ENCODE peak calls at places on chromosomes 2 and 18, in seven cellular contexts. One of them, this sample, is unnamed.

GRCh38 chr18:74947417-74947816 is 261.5 kb downstream of the PTGR3 start:
- DNase-seq in WTC11: peak
- DNase-seq in uterus: no peak
- DNase-seq in ovary: no peak
- DNase-seq in A549: no peak
- DNase-seq in AG04450: no peak
- DNase-seq in lung: no peak
- DNase-seq in this sample: no peak

GRCh38 chr2:240174496-240174895 is 34.0 kb upstream of the OTOS start:
- DNase-seq in WTC11: no peak
- DNase-seq in uterus: no peak
- DNase-seq in ovary: no peak
- DNase-seq in A549: no peak
- DNase-seq in AG04450: no peak
- DNase-seq in lung: no peak
- DNase-seq in this sample: no peak

GRCh38 chr2:28342081-28342967 is 50.3 kb upstream of the FOSL2 start:
- DNase-seq in WTC11: no peak
- DNase-seq in uterus: peak
- DNase-seq in ovary: peak
- DNase-seq in A549: peak
- DNase-seq in AG04450: peak
- DNase-seq in lung: peak
- DNase-seq in this sample: peak

GRCh38 chr2:96099861-96100798 is 16.2 kb downstream of the ADRA2B start:
- DNase-seq in WTC11: peak
- DNase-seq in uterus: peak
- DNase-seq in ovary: peak
- DNase-seq in A549: no peak
- DNase-seq in AG04450: no peak
- DNase-seq in lung: no peak
- DNase-seq in this sample: no peak

GRCh38 chr2:103525757-103526156 is 763.9 kb downstream of the TMEM182 start:
- DNase-seq in WTC11: no peak
- DNase-seq in uterus: no peak
- DNase-seq in ovary: no peak
- DNase-seq in A549: no peak
- DNase-seq in AG04450: no peak
- DNase-seq in lung: no peak
- DNase-seq in this sample: no peak

GRCh38 chr2:189092936-189093335 is 86.6 kb downstream of the COL5A2 start:
- DNase-seq in WTC11: no peak
- DNase-seq in uterus: peak
- DNase-seq in ovary: no peak
- DNase-seq in A549: no peak
- DNase-seq in AG04450: no peak
- DNase-seq in lung: no peak
- DNase-seq in this sample: peak

GRCh38 chr2:231196592-231196991 is 1.8 kb upstream of the ARMC9 start:
- DNase-seq in WTC11: no peak
- DNase-seq in uterus: no peak
- DNase-seq in ovary: no peak
- DNase-seq in A549: no peak
- DNase-seq in AG04450: no peak
- DNase-seq in lung: no peak
- DNase-seq in this sample: no peak

GRCh38 chr2:149094217-149095015 is 55.9 kb downstream of the LYPD6B start:
- DNase-seq in WTC11: no peak
- DNase-seq in uterus: no peak
- DNase-seq in ovary: no peak
- DNase-seq in A549: no peak
- DNase-seq in AG04450: no peak
- DNase-seq in lung: no peak
- DNase-seq in this sample: peak

GRCh38 chr18:61579581-61579980 is 246.4 kb downstream of the CDH20 start:
- DNase-seq in WTC11: no peak
- DNase-seq in uterus: no peak
- DNase-seq in ovary: no peak
- DNase-seq in A549: no peak
- DNase-seq in AG04450: no peak
- DNase-seq in lung: no peak
- DNase-seq in this sample: no peak

GRCh38 chr2:183001948-183002347 is 36.3 kb downstream of the NCKAP1 start:
- DNase-seq in WTC11: no peak
- DNase-seq in uterus: no peak
- DNase-seq in ovary: no peak
- DNase-seq in A549: no peak
- DNase-seq in AG04450: no peak
- DNase-seq in lung: no peak
- DNase-seq in this sample: no peak

GRCh38 chr18:79707239-79707638 is 27.6 kb downstream of the CTDP1 start:
- DNase-seq in WTC11: no peak
- DNase-seq in uterus: no peak
- DNase-seq in ovary: no peak
- DNase-seq in A549: no peak
- DNase-seq in AG04450: no peak
- DNase-seq in lung: no peak
- DNase-seq in this sample: no peak

GRCh38 chr2:11177871-11178598 is 22.8 kb downstream of the SLC66A3 start:
- DNase-seq in WTC11: no peak
- DNase-seq in uterus: no peak
- DNase-seq in ovary: no peak
- DNase-seq in A549: no peak
- DNase-seq in AG04450: no peak
- DNase-seq in lung: no peak
- DNase-seq in this sample: no peak

GRCh38 chr2:176527141-176527901 is 258.1 kb downstream of the MTX2 start:
- DNase-seq in WTC11: no peak
- DNase-seq in uterus: no peak
- DNase-seq in ovary: no peak
- DNase-seq in A549: no peak
- DNase-seq in AG04450: no peak
- DNase-seq in lung: no peak
- DNase-seq in this sample: no peak

GRCh38 chr18:62881509-62882016 is 166.2 kb downstream of the PHLPP1 start:
- DNase-seq in WTC11: no peak
- DNase-seq in uterus: no peak
- DNase-seq in ovary: no peak
- DNase-seq in A549: peak
- DNase-seq in AG04450: peak
- DNase-seq in lung: peak
- DNase-seq in this sample: peak

GRCh38 chr2:44801676-44802408 is 139.7 kb upstream of the SIX3 start:
- DNase-seq in WTC11: peak
- DNase-seq in uterus: no peak
- DNase-seq in ovary: no peak
- DNase-seq in A549: no peak
- DNase-seq in AG04450: no peak
- DNase-seq in lung: no peak
- DNase-seq in this sample: no peak

GRCh38 chr2:157107460-157107859 is 150.0 kb upstream of the GALNT5 start:
- DNase-seq in WTC11: no peak
- DNase-seq in uterus: no peak
- DNase-seq in ovary: no peak
- DNase-seq in A549: no peak
- DNase-seq in AG04450: no peak
- DNase-seq in lung: peak
- DNase-seq in this sample: no peak

DNA sequence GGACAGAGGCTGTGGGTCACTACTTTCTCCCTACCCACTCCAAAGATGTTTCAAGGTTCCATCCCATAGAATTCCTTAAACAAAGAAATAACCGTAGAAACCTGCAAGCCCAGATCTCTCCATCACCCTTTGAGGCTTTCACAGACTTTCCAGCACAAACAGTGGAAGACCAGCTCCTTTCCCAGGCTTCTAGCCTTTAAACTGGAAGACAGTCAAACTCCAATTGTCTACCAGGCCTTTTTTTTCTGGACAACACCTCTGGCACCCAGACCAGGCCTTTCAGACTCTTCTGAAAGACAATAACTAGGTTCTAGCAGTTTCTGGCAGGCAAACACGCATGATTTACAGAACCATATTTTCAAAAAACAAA is 107.0 kb upstream of the MSH2 start:
- DNase-seq in WTC11: no peak
- DNase-seq in uterus: peak
- DNase-seq in ovary: no peak
- DNase-seq in A549: no peak
- DNase-seq in AG04450: no peak
- DNase-seq in lung: no peak
- DNase-seq in this sample: no peak
- TF ChIP-seq CTCF in WTC11: no peak
- TF ChIP-seq CTCF in uterus: no peak
- TF ChIP-seq CTCF in ovary: no peak
- TF ChIP-seq CTCF in A549: no peak
- TF ChIP-seq CTCF in AG04450: no peak
- TF ChIP-seq CTCF in lung: no peak
- TF ChIP-seq CTCF in this sample: no peak

DNA sequence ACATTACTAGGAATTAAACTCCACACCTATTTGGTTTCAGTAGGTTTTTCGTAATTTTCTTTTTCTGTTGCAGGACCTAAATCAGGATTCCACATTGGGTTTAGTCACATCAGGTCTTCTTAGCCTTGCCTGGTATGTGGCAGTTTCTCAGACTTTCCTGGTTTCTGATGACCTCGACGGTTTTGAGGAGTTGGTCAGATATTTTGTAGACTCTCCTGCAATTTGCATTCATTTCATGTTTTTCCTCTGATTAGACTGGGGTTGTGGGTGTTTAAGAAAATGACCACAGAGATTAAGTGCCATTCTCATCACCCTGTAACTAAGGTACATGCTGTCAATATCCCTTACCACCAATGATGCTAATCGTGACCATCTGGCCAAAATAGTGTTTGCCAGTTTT is 97.3 kb upstream of the ST6GAL2 start:
- DNase-seq in WTC11: no peak
- DNase-seq in uterus: no peak
- DNase-seq in ovary: no peak
- DNase-seq in A549: no peak
- DNase-seq in AG04450: no peak
- DNase-seq in lung: no peak
- DNase-seq in this sample: peak
- TF ChIP-seq CTCF in WTC11: no peak
- TF ChIP-seq CTCF in uterus: no peak
- TF ChIP-seq CTCF in ovary: no peak
- TF ChIP-seq CTCF in A549: no peak
- TF ChIP-seq CTCF in AG04450: no peak
- TF ChIP-seq CTCF in lung: no peak
- TF ChIP-seq CTCF in this sample: no peak

GRCh38 chr2:143617803-143618415 is 488.7 kb downstream of the ARHGAP15 start:
- DNase-seq in WTC11: no peak
- DNase-seq in uterus: no peak
- DNase-seq in ovary: no peak
- DNase-seq in A549: no peak
- DNase-seq in AG04450: no peak
- DNase-seq in lung: no peak
- DNase-seq in this sample: no peak

GRCh38 chr2:143623270-143623669 is 494.1 kb downstream of the ARHGAP15 start:
- DNase-seq in WTC11: no peak
- DNase-seq in uterus: no peak
- DNase-seq in ovary: no peak
- DNase-seq in A549: no peak
- DNase-seq in AG04450: no peak
- DNase-seq in lung: no peak
- DNase-seq in this sample: no peak
- TF ChIP-seq CTCF in WTC11: no peak
- TF ChIP-seq CTCF in uterus: no peak
- TF ChIP-seq CTCF in ovary: no peak
- TF ChIP-seq CTCF in A549: no peak
- TF ChIP-seq CTCF in AG04450: peak
- TF ChIP-seq CTCF in lung: no peak
- TF ChIP-seq CTCF in this sample: no peak

DNA sequence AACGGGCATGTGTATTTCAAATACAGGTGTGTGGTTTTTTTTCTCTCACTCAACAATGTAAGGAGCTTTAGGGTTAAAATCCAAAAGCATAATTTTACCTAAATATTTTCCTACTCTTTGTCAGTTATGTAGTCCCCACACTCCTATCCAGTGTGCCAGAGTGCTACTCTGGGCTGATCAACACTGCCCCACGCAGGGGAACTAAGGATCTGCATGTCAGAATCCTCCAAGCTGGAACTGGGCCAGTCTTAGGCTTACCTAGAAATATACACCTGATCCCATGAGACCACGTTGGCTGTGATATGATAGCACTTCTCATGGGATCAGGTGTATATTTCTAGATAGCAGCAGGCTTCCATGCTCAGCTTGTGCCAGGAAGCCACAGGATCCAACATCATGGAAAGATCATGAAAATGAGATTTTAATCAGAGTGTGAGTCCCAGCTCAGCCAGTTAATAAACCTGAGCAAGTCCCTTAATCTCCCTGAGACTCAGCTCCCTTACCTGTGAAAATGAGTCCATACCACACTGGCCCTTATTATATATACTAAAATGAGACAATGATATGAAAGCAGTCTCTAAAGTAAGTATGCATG is 29.7 kb downstream of the CCDC141 start:
- DNase-seq in WTC11: peak
- DNase-seq in uterus: no peak
- DNase-seq in ovary: no peak
- DNase-seq in A549: peak
- DNase-seq in AG04450: no peak
- DNase-seq in lung: no peak
- DNase-seq in this sample: no peak
- TF ChIP-seq CTCF in WTC11: peak
- TF ChIP-seq CTCF in uterus: no peak
- TF ChIP-seq CTCF in ovary: no peak
- TF ChIP-seq CTCF in A549: no peak
- TF ChIP-seq CTCF in AG04450: peak
- TF ChIP-seq CTCF in lung: no peak
- TF ChIP-seq CTCF in this sample: peak

GRCh38 chr2:211033765-211034164 is 477.4 kb downstream of the CPS1 start:
- DNase-seq in WTC11: no peak
- DNase-seq in uterus: no peak
- DNase-seq in ovary: no peak
- DNase-seq in A549: peak
- DNase-seq in AG04450: no peak
- DNase-seq in lung: no peak
- DNase-seq in this sample: no peak

DNA sequence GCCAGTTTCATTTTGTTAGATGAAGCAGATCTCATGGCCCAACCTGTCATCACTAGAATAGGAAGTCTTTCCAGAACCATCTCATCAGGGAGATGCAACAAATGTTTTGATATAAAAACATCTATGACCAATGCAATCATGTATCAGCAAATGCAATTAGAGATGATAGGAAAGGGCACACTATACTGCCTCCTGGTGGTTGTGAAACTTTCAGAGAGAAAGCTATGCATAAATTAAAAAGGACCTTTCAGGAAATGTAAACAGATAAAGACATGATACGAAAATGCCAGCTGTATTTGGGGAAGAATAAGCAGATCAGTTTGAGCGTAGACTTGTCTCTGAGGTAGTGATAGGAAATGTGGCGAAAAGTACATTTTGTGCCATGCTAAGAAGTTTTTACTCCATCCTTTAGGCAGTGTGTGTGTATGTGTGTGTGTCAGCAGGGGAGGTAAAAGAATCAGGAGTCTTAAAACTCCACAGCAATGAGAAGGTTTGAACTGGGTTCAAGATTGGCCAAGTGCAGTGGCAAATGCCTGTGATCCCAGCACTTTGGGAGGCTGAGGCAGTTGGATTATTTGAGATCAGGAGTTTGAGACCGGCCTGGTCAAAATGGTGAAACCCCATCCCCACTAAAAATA is 479.3 kb downstream of the CPS1 start:
- DNase-seq in WTC11: no peak
- DNase-seq in uterus: no peak
- DNase-seq in ovary: no peak
- DNase-seq in A549: peak
- DNase-seq in AG04450: no peak
- DNase-seq in lung: no peak
- DNase-seq in this sample: no peak
- TF ChIP-seq CTCF in WTC11: no peak
- TF ChIP-seq CTCF in uterus: no peak
- TF ChIP-seq CTCF in ovary: no peak
- TF ChIP-seq CTCF in A549: peak
- TF ChIP-seq CTCF in AG04450: peak
- TF ChIP-seq CTCF in lung: no peak
- TF ChIP-seq CTCF in this sample: peak

This sample was measured in HFFc6.